ENCODE peak calls at places on chromosomes 3 and 15, in six cellular contexts. One of them, this sample, is unnamed.

GRCh38 chr3:100425321-100425720 is 24.0 kb downstream of the LNP1 start:
- DNase-seq in heart right ventricle: no peak
- DNase-seq in ovary: no peak
- DNase-seq in progenitor cell of endocrine pancreas: no peak
- DNase-seq in B cell: no peak
- DNase-seq in WTC11: no peak
- DNase-seq in this sample: no peak

GRCh38 chr3:170982733-170983132 is 43.8 kb downstream of the SLC2A2 start:
- DNase-seq in heart right ventricle: no peak
- DNase-seq in ovary: no peak
- DNase-seq in progenitor cell of endocrine pancreas: no peak
- DNase-seq in B cell: no peak
- DNase-seq in WTC11: no peak
- DNase-seq in this sample: no peak

GRCh38 chr3:173913397-173913796 is 515.9 kb downstream of the NLGN1 start:
- DNase-seq in heart right ventricle: peak; percentile 56
- DNase-seq in ovary: no peak
- DNase-seq in progenitor cell of endocrine pancreas: no peak
- DNase-seq in B cell: no peak
- DNase-seq in WTC11: no peak
- DNase-seq in this sample: no peak

GRCh38 chr15:59232476-59232875 is 25.8 kb downstream of the LDHAL6B start:
- DNase-seq in heart right ventricle: no peak
- DNase-seq in ovary: no peak
- DNase-seq in progenitor cell of endocrine pancreas: no peak
- DNase-seq in B cell: no peak
- DNase-seq in WTC11: no peak
- DNase-seq in this sample: no peak

GRCh38 chr3:67601919-67602608 is 52.3 kb downstream of the SUCLG2 start:
- DNase-seq in heart right ventricle: no peak
- DNase-seq in ovary: no peak
- DNase-seq in progenitor cell of endocrine pancreas: no peak
- DNase-seq in B cell: no peak
- DNase-seq in WTC11: no peak
- DNase-seq in this sample: no peak

GRCh38 chr15:81146454-81146853 is 12.4 kb downstream of the CFAP161 start:
- DNase-seq in heart right ventricle: no peak
- DNase-seq in ovary: no peak
- DNase-seq in progenitor cell of endocrine pancreas: no peak
- DNase-seq in B cell: no peak
- DNase-seq in WTC11: no peak
- DNase-seq in this sample: no peak

GRCh38 chr3:190094201-190094718 is 26.4 kb downstream of the P3H2 start:
- DNase-seq in heart right ventricle: no peak
- DNase-seq in ovary: no peak
- DNase-seq in progenitor cell of endocrine pancreas: no peak
- DNase-seq in B cell: no peak
- DNase-seq in WTC11: no peak
- DNase-seq in this sample: no peak

GRCh38 chr15:41811432-41812195 is 16.3 kb upstream of the JMJD7 start:
- DNase-seq in heart right ventricle: peak; percentile 86
- DNase-seq in ovary: peak; percentile 92
- DNase-seq in progenitor cell of endocrine pancreas: peak; percentile 75
- DNase-seq in B cell: peak; percentile 80
- DNase-seq in WTC11: peak; percentile 89
- DNase-seq in this sample: peak; percentile 83

GRCh38 chr3:83890763-83891135 is 1068.0 kb upstream of the CADM2 start:
- DNase-seq in heart right ventricle: no peak
- DNase-seq in ovary: no peak
- DNase-seq in progenitor cell of endocrine pancreas: no peak
- DNase-seq in B cell: no peak
- DNase-seq in WTC11: no peak
- DNase-seq in this sample: no peak

GRCh38 chr3:67940200-67940952 is 286.0 kb upstream of the SUCLG2 start:
- DNase-seq in heart right ventricle: peak; percentile 38
- DNase-seq in ovary: no peak
- DNase-seq in progenitor cell of endocrine pancreas: no peak
- DNase-seq in B cell: no peak
- DNase-seq in WTC11: no peak
- DNase-seq in this sample: no peak

GRCh38 chr15:84671211-84671610 is 13.2 kb upstream of the NMB start:
- DNase-seq in heart right ventricle: no peak
- DNase-seq in ovary: no peak
- DNase-seq in progenitor cell of endocrine pancreas: no peak
- DNase-seq in B cell: no peak
- DNase-seq in WTC11: no peak
- DNase-seq in this sample: no peak

GRCh38 chr3:187811580-187812250 is 66.4 kb upstream of the BCL6 start:
- DNase-seq in heart right ventricle: no peak
- DNase-seq in ovary: no peak
- DNase-seq in progenitor cell of endocrine pancreas: no peak
- DNase-seq in B cell: no peak
- DNase-seq in WTC11: no peak
- DNase-seq in this sample: no peak

GRCh38 chr15:60548101-60548500 is 69.2 kb upstream of the ICE2 start:
- DNase-seq in heart right ventricle: no peak
- DNase-seq in ovary: no peak
- DNase-seq in progenitor cell of endocrine pancreas: no peak
- DNase-seq in B cell: no peak
- DNase-seq in WTC11: no peak
- DNase-seq in this sample: no peak

GRCh38 chr3:101518421-101518871 is 5.4 kb upstream of the SENP7 start:
- DNase-seq in heart right ventricle: no peak
- DNase-seq in ovary: no peak
- DNase-seq in progenitor cell of endocrine pancreas: no peak
- DNase-seq in B cell: no peak
- DNase-seq in WTC11: no peak
- DNase-seq in this sample: no peak

GRCh38 chr3:178439504-178439903 is 96.7 kb upstream of the KCNMB2 start:
- DNase-seq in heart right ventricle: no peak
- DNase-seq in ovary: no peak
- DNase-seq in progenitor cell of endocrine pancreas: no peak
- DNase-seq in B cell: no peak
- DNase-seq in WTC11: no peak
- DNase-seq in this sample: no peak

GRCh38 chr3:14413381-14414071 is 11.1 kb downstream of the SLC6A6 start:
- DNase-seq in heart right ventricle: no peak
- DNase-seq in ovary: no peak
- DNase-seq in progenitor cell of endocrine pancreas: no peak
- DNase-seq in B cell: no peak
- DNase-seq in WTC11: peak; percentile 54
- DNase-seq in this sample: no peak

GRCh38 chr3:72587282-72587681 is 261.0 kb downstream of the SHQ1 start:
- DNase-seq in heart right ventricle: no peak
- DNase-seq in ovary: no peak
- DNase-seq in progenitor cell of endocrine pancreas: no peak
- DNase-seq in B cell: no peak
- DNase-seq in WTC11: peak; percentile 30
- DNase-seq in this sample: no peak
- TF ChIP-seq CTCF in heart right ventricle: no peak
- TF ChIP-seq CTCF in ovary: no peak
- TF ChIP-seq CTCF in progenitor cell of endocrine pancreas: peak; percentile 20
- TF ChIP-seq CTCF in B cell: no peak
- TF ChIP-seq CTCF in WTC11: no peak
- TF ChIP-seq CTCF in this sample: no peak

GRCh38 chr3:42118762-42119361 is 27.7 kb downstream of the TRAK1 start:
- DNase-seq in heart right ventricle: no peak
- DNase-seq in ovary: no peak
- DNase-seq in progenitor cell of endocrine pancreas: no peak
- DNase-seq in B cell: no peak
- DNase-seq in WTC11: peak; percentile 54
- DNase-seq in this sample: peak; percentile 40
- TF ChIP-seq CTCF in heart right ventricle: peak; percentile 54
- TF ChIP-seq CTCF in ovary: no peak
- TF ChIP-seq CTCF in progenitor cell of endocrine pancreas: peak; percentile 60
- TF ChIP-seq CTCF in B cell: no peak
- TF ChIP-seq CTCF in WTC11: peak; percentile 34
- TF ChIP-seq CTCF in this sample: no peak

GRCh38 chr15:80090041-80090440 is 30.6 kb downstream of the ZFAND6 start:
- DNase-seq in heart right ventricle: no peak
- DNase-seq in ovary: no peak
- DNase-seq in progenitor cell of endocrine pancreas: no peak
- DNase-seq in B cell: no peak
- DNase-seq in WTC11: no peak
- DNase-seq in this sample: no peak

GRCh38 chr15:80081390-80081789 is 21.9 kb downstream of the ZFAND6 start:
- DNase-seq in heart right ventricle: no peak
- DNase-seq in ovary: no peak
- DNase-seq in progenitor cell of endocrine pancreas: no peak
- DNase-seq in B cell: no peak
- DNase-seq in WTC11: no peak
- DNase-seq in this sample: no peak

GRCh38 chr15:80090879-80091503 is 31.5 kb downstream of the ZFAND6 start:
- DNase-seq in heart right ventricle: no peak
- DNase-seq in ovary: no peak
- DNase-seq in progenitor cell of endocrine pancreas: no peak
- DNase-seq in B cell: no peak
- DNase-seq in WTC11: no peak
- DNase-seq in this sample: no peak

GRCh38 chr15:80087104-80087503 is 27.6 kb downstream of the ZFAND6 start:
- DNase-seq in heart right ventricle: no peak
- DNase-seq in ovary: no peak
- DNase-seq in progenitor cell of endocrine pancreas: no peak
- DNase-seq in B cell: no peak
- DNase-seq in WTC11: no peak
- DNase-seq in this sample: no peak
- TF ChIP-seq CTCF in heart right ventricle: no peak
- TF ChIP-seq CTCF in ovary: no peak
- TF ChIP-seq CTCF in progenitor cell of endocrine pancreas: peak; percentile 18
- TF ChIP-seq CTCF in B cell: no peak
- TF ChIP-seq CTCF in WTC11: no peak
- TF ChIP-seq CTCF in this sample: no peak

GRCh38 chr3:8482263-8482662 is 19.4 kb upstream of the LMCD1 start:
- DNase-seq in heart right ventricle: no peak
- DNase-seq in ovary: no peak
- DNase-seq in progenitor cell of endocrine pancreas: no peak
- DNase-seq in B cell: no peak
- DNase-seq in WTC11: no peak
- DNase-seq in this sample: no peak

GRCh38 chr3:8484409-8485140 is 17.0 kb upstream of the LMCD1 start:
- DNase-seq in heart right ventricle: no peak
- DNase-seq in ovary: no peak
- DNase-seq in progenitor cell of endocrine pancreas: no peak
- DNase-seq in B cell: no peak
- DNase-seq in WTC11: no peak
- DNase-seq in this sample: no peak

GRCh38 chr3:8480699-8481098 is 20.9 kb upstream of the LMCD1 start:
- DNase-seq in heart right ventricle: no peak
- DNase-seq in ovary: no peak
- DNase-seq in progenitor cell of endocrine pancreas: no peak
- DNase-seq in B cell: no peak
- DNase-seq in WTC11: no peak
- DNase-seq in this sample: no peak

GRCh38 chr3:8482960-8483665 is 18.5 kb upstream of the LMCD1 start:
- DNase-seq in heart right ventricle: peak; percentile 77
- DNase-seq in ovary: peak; percentile 80
- DNase-seq in progenitor cell of endocrine pancreas: no peak
- DNase-seq in B cell: no peak
- DNase-seq in WTC11: no peak
- DNase-seq in this sample: no peak

DNA sequence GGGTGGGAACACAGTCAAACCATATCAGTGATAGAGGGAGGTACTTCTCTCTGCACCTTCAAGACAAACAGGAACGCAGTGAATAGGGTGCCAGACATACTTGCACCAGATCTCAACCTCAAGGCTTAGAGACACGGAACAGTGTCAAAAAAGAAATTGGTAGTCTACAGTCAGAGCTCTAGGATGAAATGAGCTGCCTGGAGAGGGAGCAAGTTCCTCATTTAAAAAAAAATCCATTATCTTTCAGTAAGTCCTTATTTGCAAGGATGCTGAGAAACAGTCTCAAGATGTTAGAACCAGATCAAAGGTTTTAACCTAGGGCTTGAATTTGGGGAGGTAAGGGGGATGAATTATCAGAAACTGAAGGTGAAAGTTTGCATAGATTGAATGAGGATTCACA is 20.2 kb upstream of the LMCD1 start:
- DNase-seq in heart right ventricle: no peak
- DNase-seq in ovary: no peak
- DNase-seq in progenitor cell of endocrine pancreas: no peak
- DNase-seq in B cell: no peak
- DNase-seq in WTC11: no peak
- DNase-seq in this sample: no peak
- TF ChIP-seq CTCF in heart right ventricle: peak; percentile 52
- TF ChIP-seq CTCF in ovary: no peak
- TF ChIP-seq CTCF in progenitor cell of endocrine pancreas: no peak
- TF ChIP-seq CTCF in B cell: no peak
- TF ChIP-seq CTCF in WTC11: no peak
- TF ChIP-seq CTCF in this sample: no peak

GRCh38 chr3:112734718-112735350 is 93.9 kb upstream of the CCDC80 start:
- DNase-seq in heart right ventricle: peak; percentile 62
- DNase-seq in ovary: peak; percentile 35
- DNase-seq in progenitor cell of endocrine pancreas: peak; percentile 32
- DNase-seq in B cell: peak; percentile 64
- DNase-seq in WTC11: peak; percentile 78
- DNase-seq in this sample: peak; percentile 77

GRCh38 chr3:112735927-112736326 is 95.0 kb upstream of the CCDC80 start:
- DNase-seq in heart right ventricle: no peak
- DNase-seq in ovary: no peak
- DNase-seq in progenitor cell of endocrine pancreas: no peak
- DNase-seq in B cell: no peak
- DNase-seq in WTC11: no peak
- DNase-seq in this sample: no peak

GRCh38 chr3:112734171-112734570 is 93.2 kb upstream of the CCDC80 start:
- DNase-seq in heart right ventricle: no peak
- DNase-seq in ovary: no peak
- DNase-seq in progenitor cell of endocrine pancreas: no peak
- DNase-seq in B cell: no peak
- DNase-seq in WTC11: no peak
- DNase-seq in this sample: no peak

DNA sequence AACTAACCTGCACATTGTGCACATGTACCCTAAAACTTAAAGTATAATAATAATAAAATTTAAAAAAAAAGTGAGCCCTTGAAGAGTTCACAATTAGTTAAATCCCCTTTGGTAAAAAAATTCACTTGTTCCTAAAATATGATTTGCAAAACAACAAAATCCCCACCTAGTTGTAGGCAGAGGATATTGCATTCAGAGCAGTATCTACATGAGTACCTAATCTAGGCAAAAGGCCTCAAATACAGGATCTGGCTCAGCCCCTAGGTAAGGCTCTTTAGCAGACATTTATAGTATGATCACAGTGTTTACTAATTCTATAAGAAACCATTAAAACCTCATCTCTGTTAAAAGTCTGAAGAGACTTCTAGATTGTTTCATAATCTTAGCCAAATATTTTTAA is 89.3 kb upstream of the CCDC80 start:
- DNase-seq in heart right ventricle: no peak
- DNase-seq in ovary: no peak
- DNase-seq in progenitor cell of endocrine pancreas: no peak
- DNase-seq in B cell: no peak
- DNase-seq in WTC11: no peak
- DNase-seq in this sample: no peak
- TF ChIP-seq CTCF in heart right ventricle: no peak
- TF ChIP-seq CTCF in ovary: no peak
- TF ChIP-seq CTCF in progenitor cell of endocrine pancreas: no peak
- TF ChIP-seq CTCF in B cell: no peak
- TF ChIP-seq CTCF in WTC11: no peak
- TF ChIP-seq CTCF in this sample: no peak

GRCh38 chr3:125212509-125213372 is at the start of gene SLC12A8:
- DNase-seq in heart right ventricle: no peak
- DNase-seq in ovary: no peak
- DNase-seq in progenitor cell of endocrine pancreas: peak; percentile 38
- DNase-seq in B cell: no peak
- DNase-seq in WTC11: peak; percentile 49
- DNase-seq in this sample: no peak
- TF ChIP-seq CTCF in heart right ventricle: no peak
- TF ChIP-seq CTCF in ovary: no peak
- TF ChIP-seq CTCF in progenitor cell of endocrine pancreas: no peak
- TF ChIP-seq CTCF in B cell: no peak
- TF ChIP-seq CTCF in WTC11: no peak
- TF ChIP-seq CTCF in this sample: no peak

This sample was measured in endothelial cell.